ENCODE peak calls at places on chromosomes 5 and 9, in seven cellular contexts. Q, O, F, P, H, M and Y are unnamed samples.

GRCh38 chr5:16567365-16567764 is 49.4 kb downstream of the RETREG1 start:
- DNase-seq in P (no peak), M (no peak), O (no peak), H (no peak), F (no peak), Q (no peak), Y (no peak)

GRCh38 chr5:54093081-54093492 is 217.3 kb downstream of the ARL15 start:
- DNase-seq in O (no peak), H (no peak), M (no peak), Q (no peak), F (no peak), P (peak; percentile 5), Y (no peak)

GRCh38 chr5:65948115-65948772 is 21.9 kb downstream of the ERBIN start:
- DNase-seq in P (no peak), Q (no peak), H (no peak), O (no peak), F (no peak), M (no peak), Y (no peak)

GRCh38 chr5:148956632-148957385 is 106.1 kb downstream of the SH3TC2 start:
- DNase-seq in Q (no peak), O (no peak), F (no peak), P (peak; percentile 84), H (no peak), M (no peak), Y (no peak)

GRCh38 chr9:87872079-87872624 is 10.5 kb upstream of the SPATA31E1 start:
- DNase-seq in Q (no peak), O (no peak), F (peak; percentile 71), M (no peak), P (no peak), H (peak; percentile 19), Y (no peak)

GRCh38 chr9:121626012-121626411 is 25.4 kb upstream of the DAB2IP start:
- DNase-seq in P (no peak), H (no peak), M (no peak), O (no peak), Q (no peak), F (no peak), Y (no peak)

GRCh38 chr9:86585422-86586143 is 231.4 kb upstream of the TUT7 start:
- DNase-seq in M (no peak), F (no peak), O (no peak), Q (no peak), P (no peak), H (peak; percentile 79), Y (no peak)

GRCh38 chr5:56327810-56328209 is 94.7 kb upstream of the ANKRD55 start:
- DNase-seq in M (peak; percentile 90), F (no peak), Q (no peak), P (no peak), O (no peak), H (no peak), Y (no peak)

GRCh38 chr5:69295088-69295754 is 37.4 kb downstream of the CCDC125 start:
- DNase-seq in O (no peak), F (no peak), Q (no peak), H (peak; percentile 57), P (no peak), M (no peak), Y (no peak)

GRCh38 chr5:163563880-163564279 is 58.5 kb downstream of the MAT2B start:
- DNase-seq in O (no peak), Q (no peak), F (no peak), H (no peak), M (no peak), P (no peak), Y (no peak)

GRCh38 chr9:114811969-114812636 is 6.3 kb upstream of the TNFSF15 start:
- DNase-seq in M (no peak), F (no peak), P (peak; percentile 79), H (no peak), O (no peak), Q (no peak), Y (no peak)

GRCh38 chr5:115414406-115415142 is 118.1 kb upstream of the CCDC112 start:
- DNase-seq in F (no peak), H (peak; percentile 80), O (no peak), P (no peak), M (no peak), Q (no peak), Y (peak; percentile 47)

GRCh38 chr5:177608243-177609075 is 8.5 kb downstream of the B4GALT7 start:
- DNase-seq in Q (no peak), M (no peak), H (no peak), P (no peak), F (no peak), O (no peak), Y (no peak)

GRCh38 chr5:148966937-148967336 is 95.9 kb downstream of the SH3TC2 start:
- DNase-seq in H (no peak), Q (no peak), P (no peak), F (no peak), M (no peak), O (no peak), Y (no peak)

GRCh38 chr5:169980418-169981053 is at the start of gene INSYN2B:
- DNase-seq in M (peak; percentile 29), P (peak; percentile 53), F (peak; percentile 66), H (peak; percentile 94), Q (peak; percentile 21), O (peak; percentile 56), Y (peak; percentile 60)

GRCh38 chr5:99795026-99795425 is 740.1 kb upstream of the FAM174A start:
- DNase-seq in Q (no peak), F (no peak), P (no peak), H (no peak), M (no peak), O (no peak), Y (no peak)

GRCh38 chr5:169300468-169301385 is at the start of gene SLIT3:
- DNase-seq in O (no peak), Q (no peak), M (no peak), H (peak; percentile 88), P (peak; percentile 81), F (peak; percentile 92), Y (peak; percentile 81)

GRCh38 chr5:90173299-90174030 is 236.1 kb downstream of the CETN3 start:
- DNase-seq in P (no peak), O (no peak), M (no peak), F (no peak), H (peak; percentile 26), Q (no peak), Y (no peak)

GRCh38 chr5:4196744-4197646 is 601.4 kb downstream of the IRX1 start:
- DNase-seq in P (no peak), O (no peak), Q (no peak), F (no peak), M (no peak), H (no peak), Y (peak; percentile 56)

GRCh38 chr9:137174722-137175293 is 3.0 kb upstream of the TMEM210 start:
- DNase-seq in F (no peak), H (no peak), O (no peak), M (no peak), P (peak; percentile 76), Q (no peak), Y (no peak)

GRCh38 chr5:170470275-170470674 is 33.5 kb upstream of the KCNIP1 start:
- DNase-seq in P (no peak), F (no peak), H (no peak), O (no peak), Q (no peak), M (no peak), Y (no peak)